ENCODE peak calls at places on chromosomes 11 and 22, in six cellular contexts. W is CD8-positive, alpha-beta T cell; B is heart left ventricle; K is neural progenitor cell; Z is fibroblast of lung; E is MM.1S. T is an unnamed sample.

GRCh38 chr11:83571301-83571700 is 285.1 kb upstream of the CCDC90B start:
- DNase-seq in W (no peak), B (no peak), K (no peak), Z (peak; percentile 83), E (no peak), T (no peak)

GRCh38 chr22:41290262-41291221 is 4.6 kb upstream of the RANGAP1 start:
- DNase-seq in W (no peak), B (no peak), K (peak; percentile 52), Z (peak; percentile 37), E (no peak), T (peak; percentile 71)

GRCh38 chr11:19565639-19566038 is 147.0 kb upstream of the NAV2 start:
- DNase-seq in W (no peak), B (no peak), K (no peak), Z (no peak), E (no peak), T (no peak)

GRCh38 chr11:130674686-130675085 is 226.2 kb downstream of the ADAMTS15 start:
- DNase-seq in W (no peak), B (no peak), K (peak; percentile 14), Z (no peak), E (no peak), T (no peak)

GRCh38 chr11:69656536-69657455 is 15.8 kb downstream of the CCND1 start:
- DNase-seq in W (no peak), B (no peak), K (no peak), Z (no peak), E (no peak), T (no peak)

GRCh38 chr11:11567862-11568650 is 53.7 kb downstream of the GALNT18 start:
- DNase-seq in W (no peak), B (no peak), K (no peak), Z (peak; percentile 8), E (no peak), T (no peak)

GRCh38 chr11:16923987-16924386 is 90.2 kb downstream of the PLEKHA7 start:
- DNase-seq in W (no peak), B (no peak), K (no peak), Z (no peak), E (peak; percentile 70), T (no peak)

GRCh38 chr11:44619931-44620725 is 54.7 kb downstream of the CD82 start:
- DNase-seq in W (no peak), B (no peak), K (no peak), Z (no peak), E (no peak), T (peak; percentile 4)

GRCh38 chr11:123469089-123469488 is 39.0 kb downstream of the GRAMD1B start:
- DNase-seq in W (no peak), B (peak; percentile 62), K (no peak), Z (no peak), E (no peak), T (no peak)

GRCh38 chr11:130740819-130741218 is 175.5 kb downstream of the SNX19 start:
- DNase-seq in W (no peak), B (no peak), K (no peak), Z (peak; percentile 55), E (no peak), T (no peak)

GRCh38 chr11:64851831-64852337 is 7.4 kb upstream of the CDC42BPG start:
- DNase-seq in W (no peak), B (no peak), K (no peak), Z (no peak), E (peak; percentile 83), T (no peak)

GRCh38 chr11:19918302-19919049 is 205.8 kb downstream of the NAV2 start:
- DNase-seq in W (no peak), B (no peak), K (no peak), Z (no peak), E (no peak), T (no peak)

GRCh38 chr11:46668480-46669085 is 31.8 kb downstream of the ARHGAP1 start:
- DNase-seq in W (no peak), B (no peak), K (no peak), Z (no peak), E (no peak), T (no peak)

GRCh38 chr22:43478621-43479285 is 66.9 kb downstream of the MPPED1 start:
- DNase-seq in W (no peak), B (no peak), K (no peak), Z (no peak), E (no peak), T (no peak)

GRCh38 chr11:18329196-18329870 is 7.0 kb downstream of the GTF2H1 start:
- DNase-seq in W (no peak), B (no peak), K (no peak), Z (no peak), E (no peak), T (no peak)

GRCh38 chr11:72238492-72239295 is 5.3 kb downstream of the PHOX2A start:
- DNase-seq in W (no peak), B (no peak), K (no peak), Z (no peak), E (no peak), T (no peak)

GRCh38 chr11:6635082-6635932 is 16.1 kb upstream of the TPP1 start:
- DNase-seq in W (no peak), B (peak; percentile 77), K (no peak), Z (peak; percentile 82), E (no peak), T (no peak)

GRCh38 chr22:22248878-22249277 is 4.3 kb downstream of the VPREB1 start:
- DNase-seq in W (no peak), B (no peak), K (no peak), Z (no peak), E (peak; percentile 76), T (no peak)

GRCh38 chr11:75913984-75914383 is 99.0 kb downstream of the UVRAG start:
- DNase-seq in W (no peak), B (no peak), K (no peak), Z (no peak), E (no peak), T (no peak)

GRCh38 chr11:2190670-2191471 is 19.3 kb upstream of the TH start:
- DNase-seq in W (no peak), B (no peak), K (peak; percentile 91), Z (no peak), E (no peak), T (no peak)

GRCh38 chr11:7688238-7688826 is 15.0 kb upstream of the CYB5R2 start:
- DNase-seq in W (no peak), B (no peak), K (peak; percentile 21), Z (peak; percentile 52), E (peak; percentile 38), T (peak; percentile 50)

GRCh38 chr11:76839326-76839725 is 21.4 kb upstream of the ACER3 start:
- DNase-seq in W (no peak), B (no peak), K (no peak), Z (no peak), E (no peak), T (no peak)

GRCh38 chr11:76176463-76176862 is 29.8 kb downstream of the WNT11 start:
- DNase-seq in W (no peak), B (no peak), K (no peak), Z (no peak), E (no peak), T (no peak)

GRCh38 chr11:134634897-134635831 is 223.1 kb upstream of the B3GAT1 start:
- DNase-seq in W (no peak), B (no peak), K (peak; percentile 54), Z (no peak), E (no peak), T (no peak)
- H3K9me3 ChIP-seq in W (no peaks in the 10 kb centered on the region), B (no peaks in the 10 kb centered on the region), K (no peaks in the 10 kb centered on the region), Z (no peaks in the 10 kb centered on the region), E (no peaks in the 10 kb centered on the region), T (no peaks in the 10 kb centered on the region)

DNA sequence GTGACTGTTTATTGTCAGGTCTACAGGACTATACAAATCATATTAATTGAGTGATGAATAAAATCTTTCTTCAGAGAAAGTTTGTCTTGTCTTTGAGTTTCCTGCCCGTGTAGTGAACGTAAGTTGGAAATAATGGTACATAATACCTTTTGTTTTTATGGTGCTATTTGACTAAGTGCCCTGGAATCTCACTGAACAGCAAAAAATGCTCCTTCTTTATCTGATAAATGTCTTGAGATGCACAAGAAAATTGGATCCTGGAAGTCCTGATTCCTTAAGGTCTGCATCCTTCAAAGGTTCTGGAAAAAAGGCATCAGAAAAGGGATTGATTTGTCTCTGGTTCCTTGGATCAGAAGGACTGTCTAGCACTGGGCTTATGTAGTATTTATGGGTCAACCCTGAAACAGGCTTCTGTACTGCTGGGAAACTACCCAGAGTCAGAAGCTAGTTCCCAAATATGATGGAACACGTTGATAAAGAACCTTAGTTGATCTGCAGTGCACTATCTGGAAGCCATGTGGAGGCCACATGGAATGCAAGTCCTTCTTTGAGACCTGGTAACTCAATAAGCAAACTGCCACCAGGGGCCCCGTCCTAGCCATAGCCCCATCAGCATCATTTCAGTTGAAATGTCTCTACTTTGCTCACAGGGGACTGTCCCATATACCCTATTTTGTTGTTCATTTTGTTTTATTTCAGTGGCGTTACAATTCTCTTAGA is 100.6 kb upstream of the CD44 start:
- DNase-seq in W (no peak), B (no peak), K (no peak), Z (no peak), E (no peak), T (no peak)
- H3K9me3 ChIP-seq in W (no peaks in the 10 kb centered on the region), B (no peaks in the 10 kb centered on the region), K (no peaks in the 10 kb centered on the region), Z (no peaks in the 10 kb centered on the region), E (no peaks in the 10 kb centered on the region), T (no peaks in the 10 kb centered on the region)

DNA sequence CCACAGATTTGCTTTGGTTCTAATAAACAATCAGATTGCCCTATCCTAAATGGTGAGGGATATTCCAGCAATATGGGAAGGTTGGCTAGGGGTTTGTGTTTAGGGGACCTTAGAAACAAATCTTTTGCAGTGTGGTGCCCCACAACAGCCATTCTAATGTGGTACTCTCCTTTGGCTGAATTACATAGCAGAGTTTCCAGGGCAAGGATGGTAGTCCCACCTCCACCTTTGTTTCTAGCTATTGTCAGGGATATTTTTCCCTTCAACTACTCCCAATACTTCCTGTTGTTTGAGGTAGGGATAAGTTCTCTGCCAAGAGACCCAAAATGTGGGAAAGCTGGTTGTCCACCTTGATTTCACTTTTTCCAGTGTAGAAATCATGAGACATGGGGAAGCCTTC is 494.7 kb upstream of the CHORDC1 start:
- DNase-seq in W (no peak), B (no peak), K (no peak), Z (no peak), E (no peak), T (no peak)
- H3K9me3 ChIP-seq in W (peaks cover 7% of the 10 kb centered on the region), B (peaks cover 25% of the 10 kb centered on the region), K (no peaks in the 10 kb centered on the region), Z (no peaks in the 10 kb centered on the region), E (no peaks in the 10 kb centered on the region), T (no peaks in the 10 kb centered on the region)

GRCh38 chr11:125588505-125588904 is 4.1 kb upstream of the STT3A start:
- DNase-seq in W (no peak), B (no peak), K (no peak), Z (no peak), E (no peak), T (no peak)
- H3K9me3 ChIP-seq in W (no peaks in the 10 kb centered on the region), B (no peaks in the 10 kb centered on the region), K (no peaks in the 10 kb centered on the region), Z (no peaks in the 10 kb centered on the region), E (no peaks in the 10 kb centered on the region), T (no peaks in the 10 kb centered on the region)

T was measured in HAP-1.